ENCODE peak calls at places on chromosomes 13 and 19, in six cellular contexts. H is lower lobe of right lung, R is HFFc6, G is breast epithelium, L is cardiac muscle cell, I is BJ. V is an unnamed sample.

GRCh38 chr19:14072535-14073231 is at the start of gene MISP3:
- DNase-seq in R (no peak), G (no peak), I (no peak), L (no peak), H (peak), V (no peak)

GRCh38 chr19:41018736-41019290 is 27.7 kb downstream of the CYP2B6 start:
- DNase-seq in I (no peak), H (no peak), G (no peak), R (no peak), L (no peak), V (no peak)

GRCh38 chr19:40512473-40513344 is 45.9 kb downstream of the SPTBN4 start:
- DNase-seq in R (no peak), L (peak), G (no peak), H (no peak), I (no peak), V (peak)

GRCh38 chr13:77389617-77389984 is 62.7 kb upstream of the MYCBP2 start:
- DNase-seq in R (no peak), L (no peak), I (no peak), H (no peak), G (no peak), V (no peak)

GRCh38 chr19:10510301-10510802 is 6.9 kb downstream of the S1PR5 start:
- DNase-seq in H (no peak), L (no peak), G (no peak), I (no peak), R (no peak), V (peak)

GRCh38 chr13:66069570-66069969 is 1160.6 kb downstream of the PCDH9 start:
- DNase-seq in I (no peak), L (no peak), G (no peak), R (no peak), H (no peak), V (no peak)

GRCh38 chr13:57933606-57934005 is 302.1 kb downstream of the PCDH17 start:
- DNase-seq in R (no peak), H (no peak), L (no peak), I (no peak), G (no peak), V (no peak)

GRCh38 chr19:41726493-41726892 is 18.1 kb downstream of the CEACAM5 start:
- DNase-seq in R (no peak), H (no peak), I (no peak), G (no peak), L (no peak), V (no peak)

GRCh38 chr19:17873661-17874422 is 2.1 kb downstream of the SLC5A5 start:
- DNase-seq in G (no peak), I (no peak), L (peak), R (no peak), H (peak), V (peak)

GRCh38 chr19:33631628-33631995 is 9.9 kb downstream of the CHST8 start:
- DNase-seq in R (no peak), L (no peak), I (no peak), G (no peak), H (no peak), V (no peak)

GRCh38 chr13:38340624-38341023 is 9.0 kb upstream of the UFM1 start:
- DNase-seq in H (no peak), R (no peak), L (no peak), G (no peak), I (no peak), V (no peak)

GRCh38 chr19:50325310-50326100 is 3.7 kb downstream of the KCNC3 start:
- DNase-seq in L (peak), R (no peak), I (no peak), H (peak), G (no peak), V (no peak)

GRCh38 chr13:100493418-100493817 is 95.2 kb downstream of the GGACT start:
- DNase-seq in H (no peak), L (peak), G (no peak), R (no peak), I (no peak), V (no peak)

GRCh38 chr19:2462635-2463421 is 6.1 kb upstream of the LMNB2 start:
- DNase-seq in I (peak), G (peak), H (peak), R (peak), L (peak), V (peak)

GRCh38 chr19:30391554-30392551 is 19.7 kb downstream of the ZNF536 start:
- DNase-seq in I (peak), R (no peak), H (no peak), L (peak), G (no peak), V (no peak)

GRCh38 chr19:38695319-38695683 is 47.9 kb downstream of the ACTN4 start:
- DNase-seq in R (no peak), I (no peak), G (no peak), H (no peak), L (no peak), V (no peak)

GRCh38 chr19:38543807-38544568 is 73.8 kb downstream of the MAP4K1 start:
- DNase-seq in H (peak), G (peak), I (peak), R (peak), L (peak), V (no peak)

GRCh38 chr19:40948580-40949299 is 42.3 kb upstream of the CYP2B6 start:
- DNase-seq in I (no peak), R (no peak), G (no peak), H (no peak), L (no peak), V (no peak)

GRCh38 chr13:113319371-113319770 is 22.3 kb downstream of the LAMP1 start:
- DNase-seq in L (no peak), H (no peak), G (no peak), R (no peak), I (no peak), V (no peak)

GRCh38 chr19:13094771-13095392 is 7.8 kb downstream of the LYL1 start:
- DNase-seq in H (no peak), R (no peak), I (no peak), L (no peak), G (no peak), V (no peak)

GRCh38 chr19:13881231-13881691 is 4.3 kb downstream of the NANOS3 start:
- DNase-seq in G (peak), I (no peak), L (peak), R (no peak), H (no peak), V (no peak)

GRCh38 chr19:39843919-39844793 is 2.0 kb downstream of the FBL start:
- DNase-seq in I (no peak), G (no peak), R (peak), L (peak), H (no peak), V (peak)

GRCh38 chr13:102317593-102317992 is 84.3 kb downstream of the FGF14 start:
- DNase-seq in I (no peak), G (peak), L (peak), R (no peak), H (peak), V (no peak)

GRCh38 chr13:77506874-77507273 is 28.6 kb upstream of the SCEL start:
- DNase-seq in I (no peak), G (no peak), R (no peak), H (no peak), L (no peak), V (no peak)

GRCh38 chr13:70874646-70875045 is 766.4 kb upstream of the KLHL1 start:
- DNase-seq in L (no peak), H (no peak), R (no peak), I (no peak), G (no peak), V (no peak)

GRCh38 chr13:111385182-111385857 is 64.9 kb downstream of the TEX29 start:
- DNase-seq in L (no peak), G (no peak), H (no peak), R (no peak), I (no peak), V (no peak)

GRCh38 chr19:12913871-12914690 is 5.0 kb downstream of the SYCE2 start:
- DNase-seq in H (no peak), L (peak), G (peak), I (no peak), R (no peak), V (no peak)

GRCh38 chr13:40974460-40975407 is 44.4 kb downstream of the ELF1 start:
- DNase-seq in H (no peak), I (no peak), R (peak), L (peak), G (no peak), V (peak)

GRCh38 chr13:25286308-25286968 is 850 bp downstream of the MTMR6 start:
- DNase-seq in L (peak), I (no peak), H (no peak), R (peak), G (no peak), V (peak)

GRCh38 chr19:33232656-33233055 is 7.0 kb upstream of the SLC7A10 start:
- DNase-seq in H (no peak), G (no peak), I (no peak), L (no peak), R (no peak), V (no peak)

GRCh38 chr19:6066661-6067646 is 43.3 kb downstream of the RFX2 start:
- DNase-seq in L (peak), R (peak), H (peak), I (peak), G (peak), V (peak)

GRCh38 chr13:36258831-36259230 is 38.8 kb downstream of the CCDC169 start:
- DNase-seq in I (no peak), H (no peak), R (no peak), G (no peak), L (no peak), V (no peak)

GRCh38 chr19:18803550-18804138 is 12.5 kb upstream of the COMP start:
- DNase-seq in I (no peak), R (no peak), G (no peak), L (no peak), H (no peak), V (no peak)

GRCh38 chr19:33094504-33095067 is 13.6 kb downstream of the GPATCH1 start:
- DNase-seq in G (no peak), I (no peak), L (no peak), H (no peak), R (no peak), V (no peak)

GRCh38 chr19:18150776-18151624 is 2.0 kb upstream of the PIK3R2 start:
- DNase-seq in G (no peak), R (no peak), L (no peak), H (no peak), I (no peak), V (no peak)

GRCh38 chr13:33285420-33286124 is at the start of gene STARD13:
- DNase-seq in H (peak), L (peak), R (peak), I (peak), G (peak), V (peak)

GRCh38 chr13:72424059-72424458 is 303.4 kb downstream of the MZT1 start:
- DNase-seq in I (no peak), G (no peak), R (no peak), H (no peak), L (no peak), V (no peak)
- TF ChIP-seq CTCF in I (no peak), G (no peak), R (no peak), H (no peak), L (no peak), V (no peak)

GRCh38 chr19:20273951-20274578 is 107.1 kb downstream of the ZNF486 start:
- DNase-seq in H (no peak), I (no peak), G (no peak), L (no peak), R (no peak), V (no peak)

GRCh38 chr19:20276011-20276738 is 109.2 kb downstream of the ZNF486 start:
- DNase-seq in I (no peak), R (no peak), G (no peak), L (no peak), H (no peak), V (no peak)

GRCh38 chr19:20273376-20273775 is 106.4 kb downstream of the ZNF486 start:
- DNase-seq in I (no peak), G (no peak), H (no peak), L (no peak), R (no peak), V (no peak)

GRCh38 chr19:20279516-20279915 is 112.5 kb downstream of the ZNF486 start:
- DNase-seq in G (no peak), L (no peak), I (no peak), H (no peak), R (no peak), V (no peak)

GRCh38 chr19:20278342-20278741 is 111.3 kb downstream of the ZNF486 start:
- DNase-seq in G (peak), R (no peak), L (no peak), I (no peak), H (no peak), V (peak)
- TF ChIP-seq CTCF in G (no peak), R (no peak), L (no peak), I (no peak), H (no peak), V (peak)

GRCh38 chr19:44585371-44586141 is 27.8 kb upstream of the IGSF23 start:
- DNase-seq in R (peak), H (no peak), L (peak), I (no peak), G (no peak), V (no peak)
- TF ChIP-seq CTCF in R (peak), H (no peak), L (peak), I (peak), G (no peak), V (no peak)

GRCh38 chr13:97914537-97914936 is 38.9 kb upstream of the IPO5 start:
- DNase-seq in I (no peak), G (no peak), L (no peak), R (no peak), H (no peak), V (no peak)

GRCh38 chr13:97912139-97912535 is 41.3 kb upstream of the IPO5 start:
- DNase-seq in G (no peak), H (no peak), L (no peak), I (no peak), R (no peak), V (no peak)

GRCh38 chr13:97913206-97913605 is 40.3 kb upstream of the IPO5 start:
- DNase-seq in G (no peak), R (no peak), I (no peak), H (no peak), L (peak), V (no peak)

DNA sequence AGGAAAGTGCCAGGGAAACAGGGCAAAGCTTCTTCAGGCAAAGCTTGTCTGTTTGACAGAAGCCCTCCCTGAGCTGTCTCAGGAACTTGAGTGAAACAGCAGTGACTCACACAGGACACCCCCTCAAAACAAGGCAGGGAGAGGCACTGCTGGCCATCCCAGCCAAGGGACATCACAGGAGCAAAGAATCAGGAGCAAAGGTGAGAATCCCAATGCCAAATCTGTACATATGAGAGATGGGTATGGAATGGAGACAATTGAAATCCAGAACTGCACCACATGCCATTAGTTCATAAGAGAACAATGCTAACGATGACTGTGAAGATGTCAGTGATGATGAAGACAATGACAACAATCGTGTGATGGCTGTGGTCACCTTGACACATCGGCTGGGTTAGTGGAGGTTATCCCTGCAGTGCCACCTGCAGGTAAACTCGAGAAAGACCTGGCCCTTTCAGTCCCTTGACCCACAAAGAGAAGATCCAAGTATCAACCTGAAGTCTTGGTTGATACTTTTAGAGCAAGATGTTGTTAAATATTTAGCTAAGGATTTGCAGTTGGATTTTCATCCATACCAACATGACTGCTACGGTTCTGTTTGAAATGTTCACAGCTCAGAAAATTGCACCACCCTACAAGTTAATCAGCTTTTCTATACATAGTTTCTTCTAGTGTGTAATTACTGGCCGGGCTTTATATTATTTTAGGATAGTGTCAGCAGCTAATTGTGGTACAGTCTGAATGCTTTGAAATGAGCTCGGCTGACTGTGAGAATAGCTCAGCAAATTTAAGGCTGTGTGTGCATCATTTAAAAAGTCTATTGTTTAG is 42.0 kb upstream of the IPO5 start:
- DNase-seq in I (no peak), G (no peak), H (no peak), R (peak), L (peak), V (peak)
- TF ChIP-seq CTCF in I (peak), G (no peak), H (peak), R (peak), L (peak), V (peak)

GRCh38 chr13:83940742-83941141 is 58.5 kb upstream of the SLITRK1 start:
- DNase-seq in L (peak), I (no peak), G (no peak), H (no peak), R (peak), V (no peak)

GRCh38 chr13:83941669-83942335 is 59.5 kb upstream of the SLITRK1 start:
- DNase-seq in R (no peak), I (no peak), L (no peak), H (no peak), G (no peak), V (no peak)

DNA sequence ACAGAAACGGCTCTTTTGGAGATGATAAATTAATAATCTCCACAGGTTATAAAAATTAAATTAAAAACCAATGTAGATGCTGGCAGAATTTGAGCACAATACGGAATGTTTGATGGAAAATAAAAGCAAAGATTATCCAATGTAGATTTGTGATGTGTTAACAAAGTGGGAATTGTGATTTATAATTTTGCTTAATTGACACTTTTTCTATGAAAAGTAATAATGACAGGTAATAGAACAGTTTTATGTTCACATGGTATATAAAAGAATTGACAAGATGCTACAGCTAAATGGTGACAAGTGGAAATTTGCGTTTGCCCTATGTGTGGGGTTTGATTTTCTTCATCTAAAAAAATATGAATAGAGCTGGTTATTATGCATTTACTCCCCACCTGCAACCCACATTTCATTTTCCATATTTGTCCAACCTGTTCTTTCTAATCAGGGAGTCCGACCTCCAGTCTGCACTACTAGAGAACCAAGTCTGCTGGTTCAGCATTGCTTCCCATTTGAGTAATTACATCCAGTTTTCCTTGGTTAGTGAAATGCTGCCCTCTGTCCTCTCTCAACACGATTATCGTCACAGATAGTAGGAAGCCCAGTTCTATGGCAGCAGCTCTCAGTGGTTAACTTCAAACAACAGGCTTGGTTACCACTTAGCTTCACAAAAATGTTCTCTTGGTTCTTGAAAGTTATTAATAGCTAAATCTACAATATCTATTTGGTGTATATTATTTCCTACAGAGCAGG is 61.4 kb upstream of the SLITRK1 start:
- DNase-seq in L (peak), I (no peak), G (no peak), R (peak), H (no peak), V (no peak)
- TF ChIP-seq CTCF in L (no peak), I (no peak), G (no peak), R (peak), H (no peak), V (no peak)

GRCh38 chr13:106110241-106110855 is 425.1 kb downstream of the EFNB2 start:
- DNase-seq in R (no peak), H (no peak), G (no peak), I (no peak), L (no peak), V (no peak)
- TF ChIP-seq CTCF in R (peak), H (no peak), G (no peak), I (no peak), L (no peak), V (no peak)

DNA sequence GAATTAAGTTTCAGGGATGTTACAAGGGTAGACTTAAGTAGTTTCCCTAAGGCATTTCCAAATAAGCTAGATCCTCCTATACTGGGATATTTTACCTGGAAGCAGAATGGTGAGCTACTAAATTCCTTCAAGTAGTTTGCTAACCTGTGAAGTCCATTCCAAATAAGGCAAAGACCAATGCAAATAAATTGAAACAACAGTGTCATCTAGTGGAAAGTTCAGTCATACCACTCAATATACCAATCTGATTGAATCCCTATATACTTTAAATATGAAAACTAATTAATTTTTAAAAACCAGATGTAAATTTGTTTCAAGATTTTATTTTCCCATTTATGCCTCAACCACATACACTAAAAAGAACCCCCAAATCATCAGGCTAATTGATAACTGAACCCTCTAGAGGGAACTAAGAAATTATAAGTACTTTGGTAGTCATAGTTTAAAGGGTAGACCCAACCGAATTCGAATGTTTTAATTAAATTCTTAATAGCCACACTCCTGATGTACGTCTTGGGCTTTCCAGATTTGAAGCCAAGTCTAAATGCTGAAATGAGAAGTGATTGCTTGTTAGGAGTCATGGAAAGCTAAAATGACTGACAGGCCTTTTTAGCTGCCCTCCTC is 223.7 kb downstream of the TBC1D4 start:
- DNase-seq in R (peak), I (no peak), L (peak), H (no peak), G (no peak), V (no peak)
- TF ChIP-seq CTCF in R (peak), I (peak), L (peak), H (peak), G (no peak), V (peak)

V was measured in endothelial cell.